ENCODE peak calls at places on chromosomes 7 and 10, in eight cellular contexts. T, K, U, Q, G, W, N and A are unnamed samples. For H3K4me1 and H3K9me3, the result is how much of the 10 kb centered on the place peaks cover.

GRCh38 chr10:14009315-14010082 is 321.2 kb downstream of the FRMD4A start:
- DNase-seq in N (peak), U (peak), G (no peak), T (peak), K (peak), Q (peak), W (no peak), A (peak)

GRCh38 chr7:77281780-77282478 is 82.3 kb upstream of the FGL2 start:
- DNase-seq in Q (no peak), G (no peak), K (peak), N (no peak), U (no peak), W (no peak), T (no peak), A (no peak)

GRCh38 chr10:31000071-31000787 is 31.4 kb downstream of the ZNF438 start:
- DNase-seq in U (no peak), W (peak), T (peak), N (peak), K (no peak), Q (no peak), G (no peak), A (peak)

GRCh38 chr10:126421745-126422144 is 33.5 kb upstream of the ADAM12 start:
- DNase-seq in G (peak), U (no peak), N (peak), W (peak), T (peak), Q (peak), K (peak), A (no peak)

GRCh38 chr10:22821501-22821900 is 106.4 kb upstream of the ARMC3 start:
- DNase-seq in U (no peak), Q (peak), K (peak), G (no peak), N (peak), T (peak), W (no peak), A (no peak)

GRCh38 chr7:6436385-6436685 is 11.4 kb downstream of the DAGLB start:
- DNase-seq in T (no peak), K (no peak), W (no peak), N (no peak), U (no peak), G (no peak), Q (no peak), A (no peak)

GRCh38 chr10:102401735-102402511 is 6.4 kb downstream of the NFKB2 start:
- DNase-seq in U (no peak), N (peak), T (no peak), Q (peak), K (peak), W (peak), G (no peak), A (no peak)

GRCh38 chr10:133567119-133567518 is 1.7 kb upstream of the SYCE1 start:
- DNase-seq in K (no peak), U (no peak), G (no peak), Q (no peak), N (no peak), W (no peak), T (no peak), A (no peak)

GRCh38 chr10:81213360-81213759 is 661.6 kb upstream of the NRG3 start:
- DNase-seq in N (no peak), K (no peak), U (no peak), W (no peak), T (no peak), G (no peak), Q (no peak), A (no peak)

GRCh38 chr10:119250641-119251314 is 43.4 kb downstream of the GRK5 start:
- DNase-seq in N (peak), U (no peak), K (peak), G (no peak), Q (peak), T (peak), W (peak), A (no peak)

GRCh38 chr7:96241834-96242233 is 80.1 kb downstream of the SLC25A13 start:
- DNase-seq in K (peak), W (no peak), T (peak), N (no peak), Q (no peak), G (no peak), U (no peak), A (no peak)

GRCh38 chr7:123190109-123190831 is 9.5 kb downstream of the SLC13A1 start:
- DNase-seq in N (no peak), T (no peak), Q (no peak), U (no peak), G (no peak), K (no peak), W (no peak), A (no peak)

GRCh38 chr7:14825909-14826308 is 76.6 kb downstream of the DGKB start:
- DNase-seq in U (no peak), G (no peak), N (no peak), T (no peak), W (no peak), Q (no peak), K (no peak), A (no peak)

GRCh38 chr7:14821757-14822480 is 80.6 kb downstream of the DGKB start:
- DNase-seq in W (no peak), G (no peak), N (peak), K (peak), U (no peak), Q (peak), T (no peak), A (no peak)

GRCh38 chr7:14822481-14822854 is 80.1 kb downstream of the DGKB start:
- DNase-seq in Q (no peak), K (no peak), G (no peak), N (no peak), T (no peak), U (no peak), W (no peak), A (no peak)

DNA sequence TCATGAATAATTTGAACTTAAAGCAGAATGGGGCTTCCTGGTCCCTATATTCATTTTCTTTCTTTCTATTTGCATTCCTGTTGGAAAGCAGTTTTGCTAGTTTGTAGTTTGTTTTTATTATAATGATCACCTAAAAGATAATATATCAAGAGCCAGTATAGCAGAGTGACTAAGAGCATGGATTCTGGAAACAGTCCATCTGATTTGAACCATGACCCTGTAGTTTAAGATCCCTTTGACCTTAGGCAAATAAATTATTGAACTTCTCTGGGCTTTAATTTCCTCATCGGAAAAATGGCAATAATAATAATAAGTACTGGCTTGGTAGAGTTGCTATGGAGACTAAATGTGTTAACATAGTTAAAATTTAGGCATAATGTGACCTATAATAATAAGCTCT is 76.1 kb downstream of the DGKB start:
- DNase-seq in W (no peak), K (no peak), N (no peak), T (no peak), G (no peak), U (no peak), Q (no peak), A (no peak)
- H3K4me1 ChIP-seq in W (under half), K (under half), N (under half), T (under half), G (under half), U (under half), Q (under half), A (under half)

GRCh38 chr7:57342954-57343353 is 107.0 kb upstream of the ZNF716 start:
- DNase-seq in K (no peak), N (no peak), G (no peak), U (no peak), T (no peak), Q (no peak), W (no peak), A (no peak)
- H3K9me3 ChIP-seq in K (under half), N (under half), G (under half), U (under half), T (under half), Q (under half), W (under half), A (under half)

GRCh38 chr10:113127285-113128283 is 177.5 kb downstream of the TCF7L2 start:
- DNase-seq in N (peak), Q (no peak), U (no peak), G (no peak), K (no peak), T (peak), W (no peak), A (no peak)

GRCh38 chr10:113122947-113123346 is 172.9 kb downstream of the TCF7L2 start:
- DNase-seq in U (no peak), K (no peak), N (no peak), Q (no peak), G (no peak), T (no peak), W (no peak), A (peak)

GRCh38 chr10:113128450-113129105 is 178.5 kb downstream of the TCF7L2 start:
- DNase-seq in G (no peak), Q (no peak), N (peak), W (no peak), U (no peak), K (no peak), T (no peak), A (no peak)

GRCh38 chr10:113129117-113129516 is 179.1 kb downstream of the TCF7L2 start:
- DNase-seq in Q (no peak), T (no peak), U (no peak), G (no peak), N (no peak), K (no peak), W (no peak), A (no peak)

GRCh38 chr10:113126506-113127192 is 176.6 kb downstream of the TCF7L2 start:
- DNase-seq in N (peak), Q (peak), T (peak), G (peak), W (peak), K (peak), U (peak), A (peak)
- H3K4me1 ChIP-seq in N (under half), Q (under half), T (under half), G (under half), W (half or more), K (under half), U (under half), A (under half)

DNA sequence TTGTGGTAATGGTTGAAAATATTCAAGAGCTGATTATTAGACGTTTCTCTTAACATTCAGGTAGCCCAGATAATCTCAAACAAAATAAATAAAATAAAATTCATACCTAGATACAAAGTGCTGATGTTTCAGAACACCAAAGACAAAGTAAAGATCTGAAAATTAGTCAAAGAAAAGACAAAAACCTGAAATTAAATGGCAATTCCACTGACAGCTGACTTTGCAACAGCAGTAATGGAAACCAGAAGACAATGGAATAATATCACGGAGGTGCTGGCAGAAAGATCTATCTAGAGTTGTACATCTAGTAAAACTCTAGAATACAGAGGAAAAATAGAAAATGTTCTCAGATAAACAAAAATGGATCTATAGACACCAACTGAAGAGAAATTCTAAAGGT is 58.0 kb upstream of the IKZF1 start:
- DNase-seq in T (no peak), Q (no peak), K (no peak), U (no peak), G (no peak), N (no peak), W (no peak), A (no peak)
- H3K9me3 ChIP-seq in T (under half), Q (under half), K (under half), U (under half), G (under half), N (under half), W (under half), A (under half)

DNA sequence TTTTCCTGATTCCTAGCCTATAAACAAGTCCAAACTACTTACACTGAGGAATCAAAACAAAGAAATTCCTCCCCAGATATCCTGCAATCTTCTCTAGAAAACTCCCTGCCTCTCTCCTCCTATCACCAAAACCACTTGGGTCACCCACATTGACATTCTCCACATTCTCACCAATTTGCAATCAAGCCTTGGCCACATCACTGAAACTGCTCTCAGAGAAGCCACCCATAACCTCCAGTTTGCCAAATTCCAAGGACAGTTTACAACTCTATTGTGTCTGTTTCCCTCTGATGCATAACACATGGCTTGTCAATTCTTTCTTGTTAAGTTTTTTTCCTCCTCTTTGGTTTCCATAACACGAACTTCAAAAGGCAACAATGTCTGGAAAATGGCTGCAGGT is 233.5 kb downstream of the XPNPEP1 start:
- DNase-seq in W (no peak), K (no peak), N (no peak), G (no peak), U (no peak), T (no peak), Q (no peak), A (no peak)
- H3K4me1 ChIP-seq in W (under half), K (under half), N (under half), G (under half), U (under half), T (under half), Q (under half), A (under half)

GRCh38 chr7:141354251-141354650 is 197.0 kb upstream of the AGK start:
- DNase-seq in W (no peak), N (peak), K (peak), Q (peak), U (no peak), T (peak), G (no peak), A (no peak)
- H3K9me3 ChIP-seq in W (under half), N (under half), K (under half), Q (under half), U (under half), T (under half), G (under half), A (under half)

GRCh38 chr7:110877086-110877485 is 213.8 kb upstream of the LRRN3 start:
- DNase-seq in W (no peak), K (no peak), N (peak), U (no peak), Q (peak), T (no peak), G (no peak), A (no peak)
- H3K4me1 ChIP-seq in W (under half), K (under half), N (under half), U (under half), Q (under half), T (under half), G (under half), A (under half)

DNA sequence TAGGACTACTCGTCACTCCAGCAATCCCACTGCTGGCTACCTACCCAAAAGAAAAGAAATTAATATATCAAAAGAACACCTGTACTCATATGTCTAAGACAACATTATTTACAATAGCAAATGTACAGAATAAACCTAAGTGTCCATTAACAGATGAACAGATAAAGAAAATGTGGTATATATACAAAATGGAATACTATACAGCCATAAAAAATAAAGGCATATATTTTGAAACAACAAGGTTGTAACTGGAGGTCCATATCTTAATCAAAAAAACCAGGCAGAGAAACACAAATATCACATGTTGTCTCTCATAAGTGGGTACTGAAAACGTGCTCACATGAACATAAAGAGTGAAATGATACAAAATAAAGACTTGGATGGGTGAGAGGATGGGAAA is 1073.3 kb upstream of the PHF14 start:
- DNase-seq in G (no peak), T (no peak), W (no peak), Q (no peak), K (no peak), N (no peak), U (no peak), A (no peak)
- H3K9me3 ChIP-seq in G (under half), T (under half), W (under half), Q (under half), K (under half), N (under half), U (under half), A (under half)

DNA sequence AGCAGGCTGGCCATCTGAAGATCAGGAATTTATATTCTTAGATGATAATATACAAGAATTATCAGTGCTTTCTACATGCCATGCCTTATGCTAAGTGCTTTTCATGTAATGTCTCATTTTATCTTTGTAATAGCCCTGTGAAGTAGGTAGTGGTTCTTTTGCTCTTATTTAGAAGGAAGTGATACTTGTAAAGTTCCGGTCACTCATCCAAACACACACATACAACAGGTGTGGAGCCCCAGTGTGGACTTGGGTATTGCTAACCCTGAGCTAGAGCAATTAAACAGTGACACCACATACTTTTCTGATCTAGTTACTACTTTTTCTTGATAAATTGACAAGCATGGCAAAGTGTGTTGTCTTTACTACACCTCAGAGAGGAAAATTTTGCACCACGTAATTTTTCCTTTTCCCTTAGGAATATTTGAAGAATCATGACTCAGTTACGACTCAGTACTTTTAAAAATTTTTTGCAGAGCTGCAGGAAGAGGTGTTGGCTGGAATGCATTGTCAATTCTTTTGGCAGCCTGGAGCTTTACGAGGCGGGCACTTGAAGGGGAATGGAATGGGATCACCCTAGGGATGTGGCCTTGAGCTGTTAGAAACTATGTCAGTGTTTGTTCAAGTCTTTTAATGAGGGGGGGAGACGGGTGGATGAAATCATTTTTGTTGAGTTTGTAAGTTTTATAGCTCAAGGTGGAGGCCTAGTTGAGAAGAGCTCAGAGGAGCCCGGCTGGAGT is 212.5 kb upstream of the CELF2 start:
- DNase-seq in N (peak), G (no peak), K (peak), W (peak), U (no peak), Q (peak), T (peak), A (no peak)
- H3K4me1 ChIP-seq in N (under half), G (under half), K (under half), W (under half), U (under half), Q (under half), T (under half), A (under half)